ENCODE peak calls at places on chromosome 21, in six cellular contexts. J, X, B, V, Y and P are unnamed samples.
A peak's percentile ranks its signal among the peaks of the same experiment; 100 is the strongest.

GRCh38 chr21:18493420-18493819 is 89.8 kb upstream of the TMPRSS15 start:
- DNase-seq in B (no peak), J (no peak), V (peak; percentile 38), X (no peak), Y (no peak), P (peak; percentile 25)

GRCh38 chr21:30336596-30336995 is 898 bp downstream of the KRTAP27-1 start:
- DNase-seq in Y (no peak), V (no peak), X (no peak), B (no peak), J (no peak), P (no peak)

GRCh38 chr21:42679982-42680330 is 26.5 kb downstream of the PDE9A start:
- DNase-seq in J (no peak), B (no peak), X (no peak), V (no peak), Y (peak; percentile 39), P (no peak)

GRCh38 chr21:30168086-30168485 is 1.5 kb upstream of the CLDN17 start:
- DNase-seq in V (no peak), Y (no peak), J (no peak), X (no peak), B (no peak), P (no peak)

GRCh38 chr21:43645414-43645891 is 13.8 kb downstream of the HSF2BP start:
- DNase-seq in Y (no peak), J (no peak), V (peak; percentile 84), X (no peak), B (peak; percentile 35), P (no peak)

GRCh38 chr21:22575165-22575584 is 1577.0 kb downstream of the NCAM2 start:
- DNase-seq in V (no peak), X (no peak), Y (no peak), J (no peak), B (no peak), P (no peak)

GRCh38 chr21:42460391-42461184 is 35.4 kb downstream of the RSPH1 start:
- DNase-seq in J (no peak), V (no peak), Y (no peak), B (no peak), X (no peak), P (no peak)

GRCh38 chr21:41366522-41367151 is 4.8 kb downstream of the MX2 start:
- DNase-seq in B (no peak), J (no peak), Y (peak; percentile 63), X (no peak), V (peak; percentile 75), P (peak; percentile 1)

GRCh38 chr21:42261832-42262200 is 42.9 kb downstream of the ABCG1 start:
- DNase-seq in Y (peak; percentile 38), V (no peak), J (no peak), B (no peak), X (no peak), P (no peak)

DNA sequence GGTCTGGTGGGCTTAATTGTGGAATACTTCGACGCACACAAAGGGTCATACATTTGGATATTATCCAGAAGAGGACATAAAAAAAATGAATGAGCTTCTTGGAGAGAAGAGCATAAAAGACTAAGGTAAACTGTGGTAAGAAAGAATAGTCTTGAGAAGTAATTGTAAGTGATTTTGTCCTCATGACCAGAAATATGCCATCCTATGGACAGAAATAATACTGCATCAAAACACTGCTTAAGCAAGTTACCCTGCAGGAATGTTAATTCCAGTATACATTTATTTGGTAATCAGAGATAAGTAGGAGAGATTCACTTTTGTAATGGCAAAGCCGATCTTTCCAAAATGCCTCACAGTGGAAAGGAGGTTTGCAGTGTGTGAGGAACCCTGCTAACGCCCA is 111.9 kb downstream of the NRIP1 start:
- DNase-seq in B (no peak), Y (no peak), V (no peak), J (no peak), X (no peak), P (no peak)
- TF ChIP-seq CTCF in B (no peak), Y (no peak), V (peak; percentile 3), J (no peak), X (no peak), P (peak; percentile 27)

DNA sequence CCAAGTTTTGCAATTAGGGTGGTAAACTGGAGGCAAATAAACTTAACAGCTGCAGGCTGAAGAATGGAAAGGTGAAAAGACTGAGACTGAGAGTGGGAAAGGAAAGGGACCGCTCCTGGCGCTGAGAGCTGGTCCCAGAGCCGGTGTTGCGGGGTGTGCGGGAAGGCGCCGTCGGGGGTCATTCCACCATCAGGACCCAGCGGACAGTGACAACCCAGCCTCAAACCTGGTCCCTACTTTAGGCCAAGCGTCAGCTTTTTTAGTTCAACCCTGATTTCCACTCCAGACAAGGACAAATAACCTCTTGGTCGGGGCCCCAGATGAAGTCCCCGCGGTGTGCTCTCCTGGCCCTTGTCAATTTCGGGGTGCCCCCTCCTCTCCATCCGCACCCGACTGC is 145.8 kb upstream of the ETS2 start:
- DNase-seq in Y (no peak), J (no peak), X (no peak), V (no peak), B (no peak), P (no peak)
- H3K4me3 ChIP-seq in Y (peak overlapping the region; percentile 62), J (peak overlapping the region; percentile 87), X (no peak overlapping the region), V (no peak overlapping the region), B (no peak overlapping the region), P (no peak overlapping the region)

GRCh38 chr21:33622253-33622652 is 19.3 kb downstream of the CRYZL1 start:
- DNase-seq in B (no peak), X (no peak), Y (no peak), V (no peak), J (no peak), P (no peak)
- TF ChIP-seq CTCF in B (no peak), X (no peak), Y (no peak), V (no peak), J (no peak), P (no peak)

GRCh38 chr21:34971656-34972055 is 77.4 kb downstream of the RUNX1 start:
- DNase-seq in X (no peak), J (no peak), B (no peak), V (no peak), Y (no peak), P (no peak)

GRCh38 chr21:34977333-34977732 is 71.8 kb downstream of the RUNX1 start:
- DNase-seq in Y (no peak), V (no peak), X (no peak), B (no peak), J (no peak), P (no peak)

GRCh38 chr21:34970566-34970965 is 78.5 kb downstream of the RUNX1 start:
- DNase-seq in X (no peak), J (no peak), V (no peak), B (no peak), Y (no peak), P (no peak)

GRCh38 chr21:34973685-34974084 is 75.4 kb downstream of the RUNX1 start:
- DNase-seq in V (no peak), X (no peak), J (no peak), B (no peak), Y (no peak), P (no peak)

GRCh38 chr21:34974162-34974981 is 74.7 kb downstream of the RUNX1 start:
- DNase-seq in B (no peak), V (no peak), X (no peak), J (no peak), Y (no peak), P (peak; percentile 36)
- H3K4me3 ChIP-seq in B (no peak overlapping the region), V (no peak overlapping the region), X (no peak overlapping the region), J (no peak overlapping the region), Y (no peak overlapping the region), P (no peak overlapping the region)

GRCh38 chr21:26846036-26846931 is 1.1 kb upstream of the ADAMTS1 start:
- DNase-seq in J (peak; percentile 36), Y (peak; percentile 92), B (no peak), X (no peak), V (peak; percentile 63), P (peak; percentile 38)
- TF ChIP-seq CTCF in J (peak; percentile 33), Y (no peak), B (peak; percentile 11), X (peak; percentile 46), V (peak; percentile 38), P (peak; percentile 25)

GRCh38 chr21:32410916-32411315 is 1.6 kb upstream of the EVA1C start:
- DNase-seq in Y (no peak), B (no peak), V (no peak), J (no peak), X (no peak), P (no peak)
- H3K4me3 ChIP-seq in Y (peak overlapping the region; percentile 95), B (peak overlapping the region; percentile 62), V (no peak overlapping the region), J (peak overlapping the region; percentile 97), X (no peak overlapping the region), P (peak overlapping the region; percentile 74)

GRCh38 chr21:36989699-36990507 is 16.6 kb upstream of the RIPPLY3 start:
- DNase-seq in J (peak; percentile 70), V (peak; percentile 71), Y (peak; percentile 98), X (peak; percentile 37), B (peak; percentile 43), P (no peak)
- TF ChIP-seq CTCF in J (peak; percentile 86), V (peak; percentile 52), Y (peak; percentile 72), X (peak; percentile 37), B (peak; percentile 37), P (peak; percentile 32)

GRCh38 chr21:44817506-44817880 is 369 bp downstream of the SUMO3 start:
- DNase-seq in B (peak; percentile 58), Y (peak; percentile 98), V (peak; percentile 62), J (no peak), X (no peak), P (no peak)

GRCh38 chr21:44814498-44815023 is 3.3 kb downstream of the SUMO3 start:
- DNase-seq in Y (no peak), B (no peak), X (no peak), J (no peak), V (no peak), P (no peak)

GRCh38 chr21:44815225-44815624 is 2.6 kb downstream of the SUMO3 start:
- DNase-seq in V (no peak), B (no peak), J (no peak), X (no peak), Y (no peak), P (no peak)

GRCh38 chr21:44816761-44817505 is 929 bp downstream of the SUMO3 start:
- DNase-seq in B (no peak), J (no peak), V (no peak), X (no peak), Y (peak; percentile 50), P (no peak)

DNA sequence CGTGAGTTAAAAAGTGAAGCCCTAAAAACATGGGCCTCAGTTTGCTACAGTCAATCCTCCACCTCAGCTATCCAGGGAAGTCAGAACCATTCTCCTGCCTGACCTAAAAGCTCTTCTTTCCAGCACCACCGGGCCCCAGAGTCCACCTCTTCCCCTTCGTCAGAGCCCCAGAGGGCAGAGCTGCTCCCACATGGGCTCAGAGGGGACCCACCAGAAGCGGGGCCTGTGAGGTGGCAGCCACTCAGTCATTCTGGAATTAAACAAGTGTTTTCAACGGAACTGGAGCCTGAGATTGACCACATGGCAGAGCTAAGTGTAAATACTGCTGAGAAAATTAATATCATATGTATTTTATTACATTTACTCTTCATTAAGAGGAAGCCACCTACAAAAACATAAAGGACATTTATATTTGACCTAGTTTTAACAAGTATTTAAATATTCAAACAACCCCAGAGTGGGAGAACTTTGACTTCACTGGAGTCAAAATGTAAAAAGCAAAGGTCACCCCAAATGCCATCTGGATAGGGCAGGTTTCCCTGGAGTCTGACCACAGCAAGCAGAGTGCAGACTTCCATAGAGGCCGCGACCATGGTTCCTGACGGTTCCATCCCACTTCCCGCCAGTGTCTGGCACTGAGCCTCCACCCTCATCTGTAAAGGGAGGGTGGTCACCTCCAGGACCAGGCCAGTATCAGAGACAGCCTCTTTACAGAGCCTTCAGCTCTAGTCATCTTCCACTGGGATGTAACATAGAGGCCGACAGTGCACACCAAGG is 1.8 kb downstream of the SUMO3 start:
- DNase-seq in V (no peak), X (no peak), B (no peak), J (no peak), Y (peak; percentile 51), P (no peak)
- H3K4me3 ChIP-seq in V (no peak overlapping the region), X (no peak overlapping the region), B (peak overlapping the region; percentile 25), J (no peak overlapping the region), Y (no peak overlapping the region), P (no peak overlapping the region)